ENCODE peak calls at places on chromosomes 11 and 22, in eight cellular contexts. One of them, this sample, is unnamed.

GRCh38 chr11:66467756-66468155 is 1.1 kb downstream of the PELI3 start:
- DNase-seq in HFFc6: no peak
- DNase-seq in NCI-H460: no peak
- DNase-seq in HT1080: no peak
- DNase-seq in CD4-positive, alpha-beta T cell: no peak
- DNase-seq in SJSA1: no peak
- DNase-seq in stimulated activated CD4-positive, alpha-beta T cell treated with anti-CD3 and anti-CD28 coated beads, Interleukin-4, amount 100 ng/mL, for 48 hours: no peak
- DNase-seq in pancreas: peak
- DNase-seq in this sample: no peak

GRCh38 chr11:46285594-46286033 is 8.2 kb downstream of the CREB3L1 start:
- DNase-seq in HFFc6: no peak
- DNase-seq in NCI-H460: no peak
- DNase-seq in HT1080: no peak
- DNase-seq in CD4-positive, alpha-beta T cell: no peak
- DNase-seq in SJSA1: no peak
- DNase-seq in stimulated activated CD4-positive, alpha-beta T cell treated with anti-CD3 and anti-CD28 coated beads, Interleukin-4, amount 100 ng/mL, for 48 hours: no peak
- DNase-seq in pancreas: peak
- DNase-seq in this sample: no peak

GRCh38 chr22:49961601-49962011 is 1.0 kb downstream of the PIM3 start:
- DNase-seq in HFFc6: no peak
- DNase-seq in NCI-H460: no peak
- DNase-seq in HT1080: no peak
- DNase-seq in CD4-positive, alpha-beta T cell: no peak
- DNase-seq in SJSA1: peak
- DNase-seq in stimulated activated CD4-positive, alpha-beta T cell treated with anti-CD3 and anti-CD28 coated beads, Interleukin-4, amount 100 ng/mL, for 48 hours: no peak
- DNase-seq in pancreas: peak
- DNase-seq in this sample: no peak

GRCh38 chr11:119025978-119026766 is 4.5 kb downstream of the SLC37A4 start:
- DNase-seq in HFFc6: no peak
- DNase-seq in NCI-H460: no peak
- DNase-seq in HT1080: no peak
- DNase-seq in CD4-positive, alpha-beta T cell: no peak
- DNase-seq in SJSA1: no peak
- DNase-seq in stimulated activated CD4-positive, alpha-beta T cell treated with anti-CD3 and anti-CD28 coated beads, Interleukin-4, amount 100 ng/mL, for 48 hours: no peak
- DNase-seq in pancreas: no peak
- DNase-seq in this sample: no peak

GRCh38 chr22:18048441-18048898 is 24.1 kb upstream of the MICAL3 start:
- DNase-seq in HFFc6: peak
- DNase-seq in NCI-H460: no peak
- DNase-seq in HT1080: no peak
- DNase-seq in CD4-positive, alpha-beta T cell: no peak
- DNase-seq in SJSA1: no peak
- DNase-seq in stimulated activated CD4-positive, alpha-beta T cell treated with anti-CD3 and anti-CD28 coated beads, Interleukin-4, amount 100 ng/mL, for 48 hours: no peak
- DNase-seq in pancreas: no peak
- DNase-seq in this sample: no peak

GRCh38 chr11:70650075-70650909 is 252.0 kb downstream of the CTTN start:
- DNase-seq in HFFc6: peak
- DNase-seq in NCI-H460: peak
- DNase-seq in HT1080: peak
- DNase-seq in CD4-positive, alpha-beta T cell: no peak
- DNase-seq in SJSA1: peak
- DNase-seq in stimulated activated CD4-positive, alpha-beta T cell treated with anti-CD3 and anti-CD28 coated beads, Interleukin-4, amount 100 ng/mL, for 48 hours: peak
- DNase-seq in pancreas: peak
- DNase-seq in this sample: peak

GRCh38 chr11:124075841-124076571 is 34.9 kb upstream of the OR10G7 start:
- DNase-seq in HFFc6: no peak
- DNase-seq in NCI-H460: peak
- DNase-seq in HT1080: no peak
- DNase-seq in CD4-positive, alpha-beta T cell: no peak
- DNase-seq in SJSA1: no peak
- DNase-seq in stimulated activated CD4-positive, alpha-beta T cell treated with anti-CD3 and anti-CD28 coated beads, Interleukin-4, amount 100 ng/mL, for 48 hours: no peak
- DNase-seq in pancreas: peak
- DNase-seq in this sample: no peak

GRCh38 chr11:118349475-118349874 is 5.3 kb downstream of the CD3G start:
- DNase-seq in HFFc6: no peak
- DNase-seq in NCI-H460: no peak
- DNase-seq in HT1080: no peak
- DNase-seq in CD4-positive, alpha-beta T cell: no peak
- DNase-seq in SJSA1: no peak
- DNase-seq in stimulated activated CD4-positive, alpha-beta T cell treated with anti-CD3 and anti-CD28 coated beads, Interleukin-4, amount 100 ng/mL, for 48 hours: no peak
- DNase-seq in pancreas: no peak
- DNase-seq in this sample: no peak

GRCh38 chr11:118168316-118168715 is 8.1 kb downstream of the SCN2B start:
- DNase-seq in HFFc6: no peak
- DNase-seq in NCI-H460: no peak
- DNase-seq in HT1080: no peak
- DNase-seq in CD4-positive, alpha-beta T cell: no peak
- DNase-seq in SJSA1: no peak
- DNase-seq in stimulated activated CD4-positive, alpha-beta T cell treated with anti-CD3 and anti-CD28 coated beads, Interleukin-4, amount 100 ng/mL, for 48 hours: no peak
- DNase-seq in pancreas: no peak
- DNase-seq in this sample: no peak

GRCh38 chr22:27825174-27825573 is 23.6 kb upstream of the MN1 start:
- DNase-seq in HFFc6: no peak
- DNase-seq in NCI-H460: no peak
- DNase-seq in HT1080: peak
- DNase-seq in CD4-positive, alpha-beta T cell: no peak
- DNase-seq in SJSA1: no peak
- DNase-seq in stimulated activated CD4-positive, alpha-beta T cell treated with anti-CD3 and anti-CD28 coated beads, Interleukin-4, amount 100 ng/mL, for 48 hours: no peak
- DNase-seq in pancreas: no peak
- DNase-seq in this sample: no peak

GRCh38 chr22:37417737-37418348 is 9.4 kb downstream of the ELFN2 start:
- DNase-seq in HFFc6: no peak
- DNase-seq in NCI-H460: no peak
- DNase-seq in HT1080: no peak
- DNase-seq in CD4-positive, alpha-beta T cell: no peak
- DNase-seq in SJSA1: no peak
- DNase-seq in stimulated activated CD4-positive, alpha-beta T cell treated with anti-CD3 and anti-CD28 coated beads, Interleukin-4, amount 100 ng/mL, for 48 hours: no peak
- DNase-seq in pancreas: no peak
- DNase-seq in this sample: no peak

GRCh38 chr11:45653277-45653676 is 12.1 kb downstream of the CHST1 start:
- DNase-seq in HFFc6: no peak
- DNase-seq in NCI-H460: no peak
- DNase-seq in HT1080: no peak
- DNase-seq in CD4-positive, alpha-beta T cell: no peak
- DNase-seq in SJSA1: no peak
- DNase-seq in stimulated activated CD4-positive, alpha-beta T cell treated with anti-CD3 and anti-CD28 coated beads, Interleukin-4, amount 100 ng/mL, for 48 hours: no peak
- DNase-seq in pancreas: no peak
- DNase-seq in this sample: no peak

GRCh38 chr11:27423125-27423524 is 49.5 kb downstream of the LGR4 start:
- DNase-seq in HFFc6: peak
- DNase-seq in NCI-H460: peak
- DNase-seq in HT1080: no peak
- DNase-seq in CD4-positive, alpha-beta T cell: no peak
- DNase-seq in SJSA1: no peak
- DNase-seq in stimulated activated CD4-positive, alpha-beta T cell treated with anti-CD3 and anti-CD28 coated beads, Interleukin-4, amount 100 ng/mL, for 48 hours: no peak
- DNase-seq in pancreas: no peak
- DNase-seq in this sample: no peak

GRCh38 chr22:28977481-28977971 is 84.1 kb downstream of the C22orf31 start:
- DNase-seq in HFFc6: no peak
- DNase-seq in NCI-H460: no peak
- DNase-seq in HT1080: peak
- DNase-seq in CD4-positive, alpha-beta T cell: no peak
- DNase-seq in SJSA1: peak
- DNase-seq in stimulated activated CD4-positive, alpha-beta T cell treated with anti-CD3 and anti-CD28 coated beads, Interleukin-4, amount 100 ng/mL, for 48 hours: no peak
- DNase-seq in pancreas: no peak
- DNase-seq in this sample: no peak

This sample was measured in activated T-helper 1 cell treated with anti-CD3 and anti-CD28 coated beads, Interleukin-12 subunit alpha, Interleukin-12 subunit beta, Interleukin-2, Interleukin-4 antibody, amounts not matched to agents 30 ng/mL and 10 ng/mL and 1 ng/mL, durations not matched to agents 14 hours and 24 hours and 36 hours.